ENCODE peak calls at places on chromosomes 16 and 17, in ten cellular contexts. One of them, this sample, is unnamed.
A peak's percentile ranks its signal among the peaks of the same experiment; 100 is the strongest.

GRCh38 chr16:10220942-10221341 is 38.7 kb upstream of the GRIN2A start:
- DNase-seq in NCI-H1048: no peak
- DNase-seq in amniotic stem cell: no peak
- DNase-seq in COLO829: no peak
- DNase-seq in right atrium auricular region: no peak
- DNase-seq in fibroblast of the conjunctiva: no peak
- DNase-seq in sigmoid colon: no peak
- DNase-seq in NCI-H1436: no peak
- DNase-seq in SHP77 treated with DMSO at 0.1 percent for 48 hours: no peak
- DNase-seq in stromal cell of bone marrow: no peak
- DNase-seq in this sample: no peak

GRCh38 chr16:67170948-67171649 is 761 bp downstream of the NOL3 start:
- DNase-seq in NCI-H1048: no peak
- DNase-seq in amniotic stem cell: no peak
- DNase-seq in COLO829: no peak
- DNase-seq in right atrium auricular region: no peak
- DNase-seq in fibroblast of the conjunctiva: no peak
- DNase-seq in sigmoid colon: no peak
- DNase-seq in NCI-H1436: no peak
- DNase-seq in SHP77 treated with DMSO at 0.1 percent for 48 hours: no peak
- DNase-seq in stromal cell of bone marrow: no peak
- DNase-seq in this sample: no peak

GRCh38 chr17:59511726-59512125 is 53.7 kb upstream of the DHX40 start:
- DNase-seq in NCI-H1048: no peak
- DNase-seq in amniotic stem cell: no peak
- DNase-seq in COLO829: no peak
- DNase-seq in right atrium auricular region: no peak
- DNase-seq in fibroblast of the conjunctiva: no peak
- DNase-seq in sigmoid colon: no peak
- DNase-seq in NCI-H1436: no peak
- DNase-seq in SHP77 treated with DMSO at 0.1 percent for 48 hours: no peak
- DNase-seq in stromal cell of bone marrow: no peak
- DNase-seq in this sample: no peak

GRCh38 chr16:77169650-77170236 is 21.2 kb upstream of the MON1B start:
- DNase-seq in NCI-H1048: no peak
- DNase-seq in amniotic stem cell: no peak
- DNase-seq in COLO829: peak; percentile 40
- DNase-seq in right atrium auricular region: no peak
- DNase-seq in fibroblast of the conjunctiva: peak; percentile 12
- DNase-seq in sigmoid colon: no peak
- DNase-seq in NCI-H1436: peak; percentile 27
- DNase-seq in SHP77 treated with DMSO at 0.1 percent for 48 hours: peak; percentile 25
- DNase-seq in stromal cell of bone marrow: no peak
- DNase-seq in this sample: no peak

GRCh38 chr17:17021194-17021863 is 20.9 kb upstream of the MPRIP start:
- DNase-seq in NCI-H1048: no peak
- DNase-seq in amniotic stem cell: no peak
- DNase-seq in COLO829: peak; percentile 45
- DNase-seq in right atrium auricular region: peak; percentile 86
- DNase-seq in fibroblast of the conjunctiva: no peak
- DNase-seq in sigmoid colon: no peak
- DNase-seq in NCI-H1436: no peak
- DNase-seq in SHP77 treated with DMSO at 0.1 percent for 48 hours: no peak
- DNase-seq in stromal cell of bone marrow: no peak
- DNase-seq in this sample: peak; percentile 48

GRCh38 chr16:89586853-89587252 is 11.3 kb downstream of the CPNE7 start:
- DNase-seq in NCI-H1048: no peak
- DNase-seq in amniotic stem cell: no peak
- DNase-seq in COLO829: no peak
- DNase-seq in right atrium auricular region: no peak
- DNase-seq in fibroblast of the conjunctiva: no peak
- DNase-seq in sigmoid colon: no peak
- DNase-seq in NCI-H1436: no peak
- DNase-seq in SHP77 treated with DMSO at 0.1 percent for 48 hours: no peak
- DNase-seq in stromal cell of bone marrow: no peak
- DNase-seq in this sample: no peak

GRCh38 chr16:27398894-27399853 is 2.8 kb upstream of the IL21R start:
- DNase-seq in NCI-H1048: no peak
- DNase-seq in amniotic stem cell: no peak
- DNase-seq in COLO829: no peak
- DNase-seq in right atrium auricular region: peak; percentile 53
- DNase-seq in fibroblast of the conjunctiva: no peak
- DNase-seq in sigmoid colon: no peak
- DNase-seq in NCI-H1436: no peak
- DNase-seq in SHP77 treated with DMSO at 0.1 percent for 48 hours: no peak
- DNase-seq in stromal cell of bone marrow: no peak
- DNase-seq in this sample: no peak

GRCh38 chr16:20612551-20613470 is 36.6 kb upstream of the ACSM2B start:
- DNase-seq in NCI-H1048: no peak
- DNase-seq in amniotic stem cell: no peak
- DNase-seq in COLO829: no peak
- DNase-seq in right atrium auricular region: peak; percentile 74
- DNase-seq in fibroblast of the conjunctiva: no peak
- DNase-seq in sigmoid colon: peak; percentile 82
- DNase-seq in NCI-H1436: no peak
- DNase-seq in SHP77 treated with DMSO at 0.1 percent for 48 hours: peak; percentile 14
- DNase-seq in stromal cell of bone marrow: no peak
- DNase-seq in this sample: no peak

GRCh38 chr17:78745407-78746088 is 36.5 kb downstream of the CYTH1 start:
- DNase-seq in NCI-H1048: no peak
- DNase-seq in amniotic stem cell: peak; percentile 50
- DNase-seq in COLO829: peak; percentile 29
- DNase-seq in right atrium auricular region: no peak
- DNase-seq in fibroblast of the conjunctiva: peak; percentile 38
- DNase-seq in sigmoid colon: no peak
- DNase-seq in NCI-H1436: peak; percentile 6
- DNase-seq in SHP77 treated with DMSO at 0.1 percent for 48 hours: no peak
- DNase-seq in stromal cell of bone marrow: no peak
- DNase-seq in this sample: no peak

GRCh38 chr17:2266865-2267228 is 36.7 kb downstream of the SMG6 start:
- DNase-seq in NCI-H1048: no peak
- DNase-seq in amniotic stem cell: no peak
- DNase-seq in COLO829: no peak
- DNase-seq in right atrium auricular region: no peak
- DNase-seq in fibroblast of the conjunctiva: no peak
- DNase-seq in sigmoid colon: no peak
- DNase-seq in NCI-H1436: no peak
- DNase-seq in SHP77 treated with DMSO at 0.1 percent for 48 hours: no peak
- DNase-seq in stromal cell of bone marrow: no peak
- DNase-seq in this sample: no peak

GRCh38 chr17:48352630-48353029 is 77.4 kb downstream of the SKAP1 start:
- DNase-seq in NCI-H1048: no peak
- DNase-seq in amniotic stem cell: no peak
- DNase-seq in COLO829: no peak
- DNase-seq in right atrium auricular region: no peak
- DNase-seq in fibroblast of the conjunctiva: no peak
- DNase-seq in sigmoid colon: no peak
- DNase-seq in NCI-H1436: no peak
- DNase-seq in SHP77 treated with DMSO at 0.1 percent for 48 hours: no peak
- DNase-seq in stromal cell of bone marrow: no peak
- DNase-seq in this sample: no peak

GRCh38 chr16:68823401-68823800 is 19.9 kb upstream of the TANGO6 start:
- DNase-seq in NCI-H1048: no peak
- DNase-seq in amniotic stem cell: peak; percentile 53
- DNase-seq in COLO829: no peak
- DNase-seq in right atrium auricular region: no peak
- DNase-seq in fibroblast of the conjunctiva: peak; percentile 67
- DNase-seq in sigmoid colon: no peak
- DNase-seq in NCI-H1436: no peak
- DNase-seq in SHP77 treated with DMSO at 0.1 percent for 48 hours: no peak
- DNase-seq in stromal cell of bone marrow: no peak
- DNase-seq in this sample: peak; percentile 97

GRCh38 chr16:1923299-1924034 is 5.3 kb upstream of the HS3ST6 start:
- DNase-seq in NCI-H1048: no peak
- DNase-seq in amniotic stem cell: no peak
- DNase-seq in COLO829: no peak
- DNase-seq in right atrium auricular region: no peak
- DNase-seq in fibroblast of the conjunctiva: peak; percentile 30
- DNase-seq in sigmoid colon: no peak
- DNase-seq in NCI-H1436: peak; percentile 24
- DNase-seq in SHP77 treated with DMSO at 0.1 percent for 48 hours: peak; percentile 48
- DNase-seq in stromal cell of bone marrow: no peak
- DNase-seq in this sample: no peak

GRCh38 chr16:88649924-88650748 is 717 bp downstream of the CYBA start:
- DNase-seq in NCI-H1048: no peak
- DNase-seq in amniotic stem cell: no peak
- DNase-seq in COLO829: no peak
- DNase-seq in right atrium auricular region: peak; percentile 73
- DNase-seq in fibroblast of the conjunctiva: no peak
- DNase-seq in sigmoid colon: no peak
- DNase-seq in NCI-H1436: peak; percentile 67
- DNase-seq in SHP77 treated with DMSO at 0.1 percent for 48 hours: no peak
- DNase-seq in stromal cell of bone marrow: no peak
- DNase-seq in this sample: no peak

GRCh38 chr16:73214825-73215481 is 167.0 kb upstream of the ZFHX3 start:
- DNase-seq in NCI-H1048: no peak
- DNase-seq in amniotic stem cell: peak; percentile 75
- DNase-seq in COLO829: no peak
- DNase-seq in right atrium auricular region: no peak
- DNase-seq in fibroblast of the conjunctiva: peak; percentile 86
- DNase-seq in sigmoid colon: no peak
- DNase-seq in NCI-H1436: no peak
- DNase-seq in SHP77 treated with DMSO at 0.1 percent for 48 hours: no peak
- DNase-seq in stromal cell of bone marrow: peak; percentile 97
- DNase-seq in this sample: peak; percentile 56

GRCh38 chr16:88478115-88478514 is 25.0 kb downstream of the ZFPM1 start:
- DNase-seq in NCI-H1048: no peak
- DNase-seq in amniotic stem cell: no peak
- DNase-seq in COLO829: no peak
- DNase-seq in right atrium auricular region: no peak
- DNase-seq in fibroblast of the conjunctiva: no peak
- DNase-seq in sigmoid colon: no peak
- DNase-seq in NCI-H1436: no peak
- DNase-seq in SHP77 treated with DMSO at 0.1 percent for 48 hours: no peak
- DNase-seq in stromal cell of bone marrow: no peak
- DNase-seq in this sample: no peak

GRCh38 chr16:69823831-69824563 is 61.9 kb downstream of the WWP2 start:
- DNase-seq in NCI-H1048: no peak
- DNase-seq in amniotic stem cell: no peak
- DNase-seq in COLO829: no peak
- DNase-seq in right atrium auricular region: no peak
- DNase-seq in fibroblast of the conjunctiva: no peak
- DNase-seq in sigmoid colon: peak; percentile 85
- DNase-seq in NCI-H1436: no peak
- DNase-seq in SHP77 treated with DMSO at 0.1 percent for 48 hours: no peak
- DNase-seq in stromal cell of bone marrow: no peak
- DNase-seq in this sample: no peak

GRCh38 chr16:81401035-81401950 is 43.3 kb upstream of the CMIP start:
- DNase-seq in NCI-H1048: no peak
- DNase-seq in amniotic stem cell: peak; percentile 73
- DNase-seq in COLO829: peak; percentile 40
- DNase-seq in right atrium auricular region: peak; percentile 61
- DNase-seq in fibroblast of the conjunctiva: peak; percentile 10
- DNase-seq in sigmoid colon: peak; percentile 64
- DNase-seq in NCI-H1436: peak; percentile 12
- DNase-seq in SHP77 treated with DMSO at 0.1 percent for 48 hours: no peak
- DNase-seq in stromal cell of bone marrow: peak; percentile 11
- DNase-seq in this sample: no peak

GRCh38 chr16:12896562-12896961 is 4.8 kb upstream of the SHISA9 start:
- DNase-seq in NCI-H1048: no peak
- DNase-seq in amniotic stem cell: no peak
- DNase-seq in COLO829: peak; percentile 8
- DNase-seq in right atrium auricular region: no peak
- DNase-seq in fibroblast of the conjunctiva: no peak
- DNase-seq in sigmoid colon: no peak
- DNase-seq in NCI-H1436: peak; percentile 68
- DNase-seq in SHP77 treated with DMSO at 0.1 percent for 48 hours: no peak
- DNase-seq in stromal cell of bone marrow: no peak
- DNase-seq in this sample: peak; percentile 24

GRCh38 chr17:7889166-7889584 is 586 bp downstream of the CHD3 start:
- DNase-seq in NCI-H1048: no peak
- DNase-seq in amniotic stem cell: peak; percentile 61
- DNase-seq in COLO829: peak; percentile 86
- DNase-seq in right atrium auricular region: peak; percentile 96
- DNase-seq in fibroblast of the conjunctiva: peak; percentile 98
- DNase-seq in sigmoid colon: peak; percentile 99
- DNase-seq in NCI-H1436: peak; percentile 87
- DNase-seq in SHP77 treated with DMSO at 0.1 percent for 48 hours: peak; percentile 93
- DNase-seq in stromal cell of bone marrow: peak; percentile 90
- DNase-seq in this sample: no peak

GRCh38 chr17:78151514-78152008 is 5.4 kb downstream of the C17orf99 start:
- DNase-seq in NCI-H1048: no peak
- DNase-seq in amniotic stem cell: no peak
- DNase-seq in COLO829: no peak
- DNase-seq in right atrium auricular region: no peak
- DNase-seq in fibroblast of the conjunctiva: no peak
- DNase-seq in sigmoid colon: no peak
- DNase-seq in NCI-H1436: no peak
- DNase-seq in SHP77 treated with DMSO at 0.1 percent for 48 hours: no peak
- DNase-seq in stromal cell of bone marrow: no peak
- DNase-seq in this sample: no peak

GRCh38 chr16:88329726-88330700 is 52.7 kb upstream of the ZNF469 start:
- DNase-seq in NCI-H1048: no peak
- DNase-seq in amniotic stem cell: no peak
- DNase-seq in COLO829: no peak
- DNase-seq in right atrium auricular region: no peak
- DNase-seq in fibroblast of the conjunctiva: no peak
- DNase-seq in sigmoid colon: no peak
- DNase-seq in NCI-H1436: no peak
- DNase-seq in SHP77 treated with DMSO at 0.1 percent for 48 hours: no peak
- DNase-seq in stromal cell of bone marrow: peak; percentile 67
- DNase-seq in this sample: no peak

GRCh38 chr17:11948791-11949190 is 48.5 kb downstream of the ZNF18 start:
- DNase-seq in NCI-H1048: no peak
- DNase-seq in amniotic stem cell: peak; percentile 65
- DNase-seq in COLO829: peak; percentile 24
- DNase-seq in right atrium auricular region: no peak
- DNase-seq in fibroblast of the conjunctiva: peak; percentile 26
- DNase-seq in sigmoid colon: no peak
- DNase-seq in NCI-H1436: no peak
- DNase-seq in SHP77 treated with DMSO at 0.1 percent for 48 hours: no peak
- DNase-seq in stromal cell of bone marrow: peak; percentile 82
- DNase-seq in this sample: peak; percentile 24

GRCh38 chr17:77602062-77602746 is 356.3 kb upstream of the TNRC6C start:
- DNase-seq in NCI-H1048: no peak
- DNase-seq in amniotic stem cell: no peak
- DNase-seq in COLO829: no peak
- DNase-seq in right atrium auricular region: peak; percentile 89
- DNase-seq in fibroblast of the conjunctiva: peak; percentile 42
- DNase-seq in sigmoid colon: peak; percentile 92
- DNase-seq in NCI-H1436: no peak
- DNase-seq in SHP77 treated with DMSO at 0.1 percent for 48 hours: no peak
- DNase-seq in stromal cell of bone marrow: peak; percentile 74
- DNase-seq in this sample: no peak

GRCh38 chr17:16467044-16467443 is 24.9 kb downstream of the LRRC75A start:
- DNase-seq in NCI-H1048: no peak
- DNase-seq in amniotic stem cell: no peak
- DNase-seq in COLO829: no peak
- DNase-seq in right atrium auricular region: no peak
- DNase-seq in fibroblast of the conjunctiva: no peak
- DNase-seq in sigmoid colon: no peak
- DNase-seq in NCI-H1436: no peak
- DNase-seq in SHP77 treated with DMSO at 0.1 percent for 48 hours: no peak
- DNase-seq in stromal cell of bone marrow: no peak
- DNase-seq in this sample: no peak

GRCh38 chr16:21101631-21102420 is 48.8 kb downstream of the DNAH3 start:
- DNase-seq in NCI-H1048: no peak
- DNase-seq in amniotic stem cell: no peak
- DNase-seq in COLO829: no peak
- DNase-seq in right atrium auricular region: peak; percentile 56
- DNase-seq in fibroblast of the conjunctiva: peak; percentile 3
- DNase-seq in sigmoid colon: no peak
- DNase-seq in NCI-H1436: no peak
- DNase-seq in SHP77 treated with DMSO at 0.1 percent for 48 hours: no peak
- DNase-seq in stromal cell of bone marrow: no peak
- DNase-seq in this sample: no peak

GRCh38 chr17:35167666-35168065 is 20.0 kb downstream of the UNC45B start:
- DNase-seq in NCI-H1048: no peak
- DNase-seq in amniotic stem cell: no peak
- DNase-seq in COLO829: no peak
- DNase-seq in right atrium auricular region: no peak
- DNase-seq in fibroblast of the conjunctiva: no peak
- DNase-seq in sigmoid colon: peak; percentile 4
- DNase-seq in NCI-H1436: no peak
- DNase-seq in SHP77 treated with DMSO at 0.1 percent for 48 hours: no peak
- DNase-seq in stromal cell of bone marrow: peak; percentile 27
- DNase-seq in this sample: no peak

GRCh38 chr16:4263504-4264436 is 9.1 kb downstream of the TFAP4 start:
- DNase-seq in NCI-H1048: no peak
- DNase-seq in amniotic stem cell: peak; percentile 27
- DNase-seq in COLO829: peak; percentile 59
- DNase-seq in right atrium auricular region: no peak
- DNase-seq in fibroblast of the conjunctiva: peak; percentile 98
- DNase-seq in sigmoid colon: peak; percentile 96
- DNase-seq in NCI-H1436: no peak
- DNase-seq in SHP77 treated with DMSO at 0.1 percent for 48 hours: no peak
- DNase-seq in stromal cell of bone marrow: peak; percentile 82
- DNase-seq in this sample: no peak